ENCODE peak calls at places on chromosomes 5 and 9, in four cellular contexts. X is NCI-H1092, K is GM12865, G is HS-27A. W is an unnamed sample.

GRCh38 chr5:172877496-172878260 is 43.6 kb downstream of the ERGIC1 start:
- DNase-seq in X (no peak), K (no peak), G (no peak), W (no peak)

GRCh38 chr5:89218364-89218763 is 335.4 kb upstream of the MEF2C start:
- DNase-seq in X (no peak), K (no peak), G (no peak), W (no peak)

GRCh38 chr9:91896513-91897121 is 53.4 kb downstream of the ROR2 start:
- DNase-seq in X (peak), K (no peak), G (no peak), W (peak)

GRCh38 chr9:35660966-35661413 is 2.9 kb downstream of the CCDC107 start:
- DNase-seq in X (no peak), K (no peak), G (no peak), W (no peak)

GRCh38 chr5:52801329-52801728 is 13.6 kb downstream of the ITGA1 start:
- DNase-seq in X (no peak), K (no peak), G (no peak), W (peak)

GRCh38 chr9:93574091-93574899 is 2.1 kb upstream of the PHF2 start:
- DNase-seq in X (no peak), K (no peak), G (no peak), W (no peak)

GRCh38 chr5:14675309-14675708 is 10.8 kb downstream of the OTULIN start:
- DNase-seq in X (no peak), K (no peak), G (no peak), W (no peak)

GRCh38 chr5:121797677-121798518 is 53.8 kb upstream of the FTMT start:
- DNase-seq in X (peak), K (no peak), G (no peak), W (no peak)

GRCh38 chr5:58012103-58012502 is 447.8 kb downstream of the PLK2 start:
- DNase-seq in X (no peak), K (no peak), G (no peak), W (no peak)

GRCh38 chr5:62627121-62627520 is 48.5 kb downstream of the LRRC70 start:
- DNase-seq in X (no peak), K (no peak), G (no peak), W (no peak)

GRCh38 chr9:124122321-124122720 is 110.8 kb downstream of the LHX2 start:
- DNase-seq in X (no peak), K (no peak), G (no peak), W (no peak)

GRCh38 chr9:117412841-117413240 is 2.0 kb downstream of the ASTN2 start:
- DNase-seq in X (no peak), K (no peak), G (no peak), W (no peak)

GRCh38 chr5:160548949-160549665 is 127.5 kb downstream of the PTTG1 start:
- DNase-seq in X (no peak), K (no peak), G (no peak), W (no peak)

GRCh38 chr5:39547548-39548154 is 122.9 kb upstream of the DAB2 start:
- DNase-seq in X (no peak), K (peak), G (peak), W (peak)

GRCh38 chr5:135243194-135244191 is 155.5 kb downstream of the MACROH2A1 start:
- DNase-seq in X (no peak), K (no peak), G (no peak), W (no peak)

GRCh38 chr9:110532908-110533665 is 46.5 kb downstream of the SVEP1 start:
- DNase-seq in X (no peak), K (no peak), G (no peak), W (no peak)

GRCh38 chr9:86322973-86323644 is 31.1 kb downstream of the TUT7 start:
- DNase-seq in X (no peak), K (no peak), G (peak), W (no peak)

GRCh38 chr5:122292357-122292756 is 19.7 kb upstream of the SNCAIP start:
- DNase-seq in X (no peak), K (no peak), G (no peak), W (peak)

GRCh38 chr5:43619380-43619779 is 16.4 kb downstream of the NNT start:
- DNase-seq in X (no peak), K (no peak), G (no peak), W (no peak)

W was measured in SHP77.